ENCODE peak calls at places on chromosomes 6 and 20, in seven cellular contexts. A is NCI-H2029; U is IMR-90; V is BJ; C is activated naive CD4-positive, alpha-beta T cell; O is GM10248; G is COR-L47. T is an unnamed sample.

GRCh38 chr6:1619666-1620503 is 10.2 kb downstream of the FOXC1 start:
- DNase-seq in O (no peak), G (no peak), A (no peak), V (no peak), C (no peak), U (no peak), T (no peak)

GRCh38 chr6:2857580-2858337 is 16.1 kb upstream of the SERPINB1 start:
- DNase-seq in C (peak; percentile 36), O (peak; percentile 75), U (peak; percentile 64), G (no peak), V (no peak), A (no peak), T (no peak)

GRCh38 chr20:38426006-38426405 is 9.1 kb downstream of the SNHG17 start:
- DNase-seq in C (no peak), A (no peak), U (peak; percentile 95), O (no peak), V (peak; percentile 73), G (no peak), T (no peak)

GRCh38 chr20:34951252-34951651 is 4.4 kb downstream of the GSS start:
- DNase-seq in G (no peak), V (no peak), A (no peak), C (no peak), O (no peak), U (no peak), T (no peak)

GRCh38 chr6:89284963-89285735 is 29.9 kb downstream of the GABRR2 start:
- DNase-seq in V (no peak), C (no peak), A (no peak), G (no peak), O (no peak), U (no peak), T (no peak)

GRCh38 chr6:126919947-126920346 is 198.5 kb upstream of the RSPO3 start:
- DNase-seq in C (no peak), U (peak; percentile 99), O (no peak), G (no peak), A (no peak), V (peak; percentile 93), T (no peak)

GRCh38 chr6:33839399-33840063 is 35.7 kb upstream of the MLN start:
- DNase-seq in G (no peak), C (no peak), O (no peak), V (no peak), A (no peak), U (no peak), T (no peak)

GRCh38 chr6:169853196-169854082 is 102.0 kb downstream of the ERMARD start:
- DNase-seq in U (no peak), V (no peak), C (no peak), O (no peak), A (no peak), G (no peak), T (no peak)

GRCh38 chr6:13465734-13466133 is 21.7 kb downstream of the GFOD1 start:
- DNase-seq in A (no peak), U (no peak), C (no peak), G (no peak), V (no peak), O (no peak), T (no peak)

GRCh38 chr6:90110971-90111370 is 185.7 kb downstream of the BACH2 start:
- DNase-seq in C (no peak), A (no peak), V (no peak), G (no peak), U (no peak), O (no peak), T (no peak)

GRCh38 chr20:58822175-58822574 is 28.5 kb downstream of the GNAS-AS1 start:
- DNase-seq in C (no peak), O (no peak), G (no peak), V (no peak), U (no peak), A (no peak), T (no peak)

GRCh38 chr20:48574383-48574782 is 253.4 kb downstream of the PREX1 start:
- DNase-seq in A (no peak), C (no peak), V (no peak), O (no peak), G (no peak), U (no peak), T (peak; percentile 54)

GRCh38 chr6:41536884-41537347 is 9.3 kb upstream of the FOXP4 start:
- DNase-seq in G (peak; percentile 94), V (no peak), O (no peak), U (no peak), A (peak; percentile 91), C (no peak), T (no peak)

GRCh38 chr6:3389390-3390167 is 67.3 kb downstream of the SLC22A23 start:
- DNase-seq in G (no peak), V (no peak), O (no peak), U (peak; percentile 16), C (no peak), A (no peak), T (peak; percentile 56)

GRCh38 chr20:62392621-62393164 is 5.8 kb downstream of the RPS21 start:
- DNase-seq in A (no peak), V (no peak), O (no peak), G (no peak), U (no peak), C (no peak), T (no peak)

GRCh38 chr20:58002901-58003300 is 225.6 kb downstream of the ANKRD60 start:
- DNase-seq in O (no peak), V (no peak), A (no peak), U (no peak), G (no peak), C (no peak), T (no peak)

GRCh38 chr6:119138906-119139541 is 60.6 kb upstream of the FAM184A start:
- DNase-seq in U (no peak), O (peak; percentile 30), V (no peak), C (no peak), A (no peak), G (no peak), T (no peak)

GRCh38 chr20:6490849-6491248 is 276.6 kb upstream of the BMP2 start:
- DNase-seq in A (no peak), C (no peak), V (no peak), U (no peak), O (no peak), G (no peak), T (no peak)

GRCh38 chr6:136685540-136686108 is 106.7 kb downstream of the MAP3K5 start:
- DNase-seq in V (no peak), C (no peak), U (peak; percentile 21), G (no peak), A (no peak), O (no peak), T (no peak)

GRCh38 chr6:89605861-89606260 is 32.7 kb downstream of the LYRM2 start:
- DNase-seq in C (no peak), U (no peak), A (peak; percentile 47), V (no peak), G (peak; percentile 35), O (no peak), T (no peak)

T was measured in NCI-H446 treated with DMSO at 0.1 percent for 48 hours.